ENCODE peak calls at places on chromosomes 16 and 17, in five cellular contexts. One of them, this sample, is unnamed.

GRCh38 chr16:19113577-19114358 is at the start of gene ITPRIPL2:
- DNase-seq in thyroid gland: peak; percentile 78
- DNase-seq in neural progenitor cell: peak; percentile 76
- DNase-seq in CD4-positive, CD25-positive, alpha-beta regulatory T cell: no peak
- DNase-seq in heart right ventricle: peak; percentile 91
- DNase-seq in this sample: peak; percentile 81

GRCh38 chr17:31226373-31226772 is 70.7 kb downstream of the OMG start:
- DNase-seq in heart right ventricle: no peak
- DNase-seq in neural progenitor cell: no peak
- DNase-seq in thyroid gland: no peak
- DNase-seq in CD4-positive, CD25-positive, alpha-beta regulatory T cell: no peak
- DNase-seq in this sample: no peak

GRCh38 chr16:2871926-2872325 is 11.1 kb upstream of the FLYWCH2 start:
- DNase-seq in heart right ventricle: no peak
- DNase-seq in thyroid gland: no peak
- DNase-seq in CD4-positive, CD25-positive, alpha-beta regulatory T cell: no peak
- DNase-seq in neural progenitor cell: no peak
- DNase-seq in this sample: no peak

GRCh38 chr16:49661465-49662187 is 194.3 kb downstream of the ZNF423 start:
- DNase-seq in neural progenitor cell: no peak
- DNase-seq in heart right ventricle: no peak
- DNase-seq in CD4-positive, CD25-positive, alpha-beta regulatory T cell: no peak
- DNase-seq in thyroid gland: no peak
- DNase-seq in this sample: no peak

GRCh38 chr17:74599531-74599939 is 7.5 kb upstream of the CD300LD start:
- DNase-seq in heart right ventricle: no peak
- DNase-seq in CD4-positive, CD25-positive, alpha-beta regulatory T cell: no peak
- DNase-seq in thyroid gland: no peak
- DNase-seq in neural progenitor cell: no peak
- DNase-seq in this sample: no peak

GRCh38 chr17:61251939-61252865 is 147.4 kb upstream of the TBX2 start:
- DNase-seq in heart right ventricle: peak; percentile 88
- DNase-seq in thyroid gland: peak; percentile 100
- DNase-seq in neural progenitor cell: no peak
- DNase-seq in CD4-positive, CD25-positive, alpha-beta regulatory T cell: no peak
- DNase-seq in this sample: peak; percentile 88

GRCh38 chr16:54342966-54343365 is 56.4 kb upstream of the IRX3 start:
- DNase-seq in heart right ventricle: no peak
- DNase-seq in neural progenitor cell: no peak
- DNase-seq in thyroid gland: no peak
- DNase-seq in CD4-positive, CD25-positive, alpha-beta regulatory T cell: no peak
- DNase-seq in this sample: no peak

GRCh38 chr16:70421473-70422311 is 17.2 kb downstream of the ST3GAL2 start:
- DNase-seq in thyroid gland: no peak
- DNase-seq in CD4-positive, CD25-positive, alpha-beta regulatory T cell: no peak
- DNase-seq in neural progenitor cell: no peak
- DNase-seq in heart right ventricle: no peak
- DNase-seq in this sample: no peak

GRCh38 chr17:82737981-82738877 is 2.8 kb downstream of the FN3K start:
- DNase-seq in heart right ventricle: peak; percentile 77
- DNase-seq in thyroid gland: no peak
- DNase-seq in neural progenitor cell: no peak
- DNase-seq in CD4-positive, CD25-positive, alpha-beta regulatory T cell: no peak
- DNase-seq in this sample: peak; percentile 92

GRCh38 chr16:11321662-11322061 is 23.6 kb upstream of the RMI2 start:
- DNase-seq in CD4-positive, CD25-positive, alpha-beta regulatory T cell: no peak
- DNase-seq in thyroid gland: no peak
- DNase-seq in heart right ventricle: no peak
- DNase-seq in neural progenitor cell: no peak
- DNase-seq in this sample: no peak

GRCh38 chr17:35345926-35346771 is 27.3 kb downstream of the SLFN11 start:
- DNase-seq in neural progenitor cell: peak; percentile 38
- DNase-seq in CD4-positive, CD25-positive, alpha-beta regulatory T cell: peak; percentile 26
- DNase-seq in thyroid gland: peak; percentile 47
- DNase-seq in heart right ventricle: peak; percentile 78
- DNase-seq in this sample: peak; percentile 30

GRCh38 chr17:33516645-33517044 is 223.6 kb upstream of the ASIC2 start:
- DNase-seq in thyroid gland: no peak
- DNase-seq in CD4-positive, CD25-positive, alpha-beta regulatory T cell: no peak
- DNase-seq in heart right ventricle: no peak
- DNase-seq in neural progenitor cell: no peak
- DNase-seq in this sample: no peak

GRCh38 chr16:67184453-67185002 is 765 bp upstream of the MATCAP1 start:
- DNase-seq in CD4-positive, CD25-positive, alpha-beta regulatory T cell: no peak
- DNase-seq in neural progenitor cell: peak; percentile 56
- DNase-seq in heart right ventricle: peak; percentile 40
- DNase-seq in thyroid gland: no peak
- DNase-seq in this sample: no peak

GRCh38 chr16:3879258-3879886 is 1.1 kb downstream of the CREBBP start:
- DNase-seq in thyroid gland: peak; percentile 47
- DNase-seq in neural progenitor cell: peak; percentile 54
- DNase-seq in CD4-positive, CD25-positive, alpha-beta regulatory T cell: peak; percentile 3
- DNase-seq in heart right ventricle: peak; percentile 42
- DNase-seq in this sample: peak; percentile 42

GRCh38 chr16:50547340-50547865 is 793 bp upstream of the NKD1 start:
- DNase-seq in heart right ventricle: peak; percentile 36
- DNase-seq in thyroid gland: peak; percentile 43
- DNase-seq in CD4-positive, CD25-positive, alpha-beta regulatory T cell: peak; percentile 80
- DNase-seq in neural progenitor cell: peak; percentile 77
- DNase-seq in this sample: peak; percentile 37

GRCh38 chr17:20224379-20224778 is 215.2 kb downstream of the SPECC1 start:
- DNase-seq in neural progenitor cell: no peak
- DNase-seq in heart right ventricle: no peak
- DNase-seq in CD4-positive, CD25-positive, alpha-beta regulatory T cell: no peak
- DNase-seq in thyroid gland: no peak
- DNase-seq in this sample: no peak

GRCh38 chr17:59366773-59367656 is 35.6 kb downstream of the YPEL2 start:
- DNase-seq in heart right ventricle: no peak
- DNase-seq in neural progenitor cell: no peak
- DNase-seq in CD4-positive, CD25-positive, alpha-beta regulatory T cell: no peak
- DNase-seq in thyroid gland: peak; percentile 81
- DNase-seq in this sample: peak; percentile 51

GRCh38 chr16:88459366-88460055 is 6.4 kb downstream of the ZFPM1 start:
- DNase-seq in neural progenitor cell: no peak
- DNase-seq in CD4-positive, CD25-positive, alpha-beta regulatory T cell: no peak
- DNase-seq in heart right ventricle: no peak
- DNase-seq in thyroid gland: no peak
- DNase-seq in this sample: no peak

GRCh38 chr17:47099451-47099986 is 89.6 kb downstream of the CDC27 start:
- DNase-seq in thyroid gland: peak; percentile 12
- DNase-seq in CD4-positive, CD25-positive, alpha-beta regulatory T cell: no peak
- DNase-seq in heart right ventricle: no peak
- DNase-seq in neural progenitor cell: no peak
- DNase-seq in this sample: no peak

GRCh38 chr17:58120195-58120822 is 27.9 kb upstream of the OR4D1 start:
- DNase-seq in thyroid gland: peak; percentile 46
- DNase-seq in CD4-positive, CD25-positive, alpha-beta regulatory T cell: peak; percentile 23
- DNase-seq in neural progenitor cell: peak; percentile 86
- DNase-seq in heart right ventricle: no peak
- DNase-seq in this sample: peak; percentile 77

GRCh38 chr17:8740486-8740885 is 4.2 kb downstream of the CCDC42 start:
- DNase-seq in neural progenitor cell: peak; percentile 36
- DNase-seq in heart right ventricle: no peak
- DNase-seq in CD4-positive, CD25-positive, alpha-beta regulatory T cell: peak; percentile 12
- DNase-seq in thyroid gland: no peak
- DNase-seq in this sample: no peak

GRCh38 chr17:56810846-56811775 is 22.6 kb downstream of the C17orf67 start:
- DNase-seq in neural progenitor cell: peak; percentile 50
- DNase-seq in thyroid gland: no peak
- DNase-seq in CD4-positive, CD25-positive, alpha-beta regulatory T cell: no peak
- DNase-seq in heart right ventricle: no peak
- DNase-seq in this sample: no peak

GRCh38 chr16:51310159-51310558 is 159.1 kb upstream of the SALL1 start:
- DNase-seq in heart right ventricle: no peak
- DNase-seq in CD4-positive, CD25-positive, alpha-beta regulatory T cell: no peak
- DNase-seq in thyroid gland: no peak
- DNase-seq in neural progenitor cell: no peak
- DNase-seq in this sample: no peak

GRCh38 chr17:12665263-12666210 is at the start of gene MYOCD:
- DNase-seq in heart right ventricle: peak; percentile 66
- DNase-seq in CD4-positive, CD25-positive, alpha-beta regulatory T cell: no peak
- DNase-seq in thyroid gland: peak; percentile 25
- DNase-seq in neural progenitor cell: peak; percentile 97
- DNase-seq in this sample: peak; percentile 40

GRCh38 chr16:35910409-35910808 is 2451.0 kb downstream of the TP53TG3F start:
- DNase-seq in CD4-positive, CD25-positive, alpha-beta regulatory T cell: no peak
- DNase-seq in thyroid gland: no peak
- DNase-seq in heart right ventricle: no peak
- DNase-seq in neural progenitor cell: no peak
- DNase-seq in this sample: no peak

GRCh38 chr16:585351-585750 is 4.5 kb upstream of the RAB40C start:
- DNase-seq in heart right ventricle: peak; percentile 23
- DNase-seq in neural progenitor cell: peak; percentile 56
- DNase-seq in thyroid gland: peak; percentile 63
- DNase-seq in CD4-positive, CD25-positive, alpha-beta regulatory T cell: no peak
- DNase-seq in this sample: no peak

GRCh38 chr16:8623634-8624033 is 2.1 kb downstream of the METTL22 start:
- DNase-seq in neural progenitor cell: no peak
- DNase-seq in heart right ventricle: no peak
- DNase-seq in thyroid gland: no peak
- DNase-seq in CD4-positive, CD25-positive, alpha-beta regulatory T cell: no peak
- DNase-seq in this sample: no peak

GRCh38 chr16:88747588-88748301 is 37.3 kb downstream of the PIEZO1 start:
- DNase-seq in neural progenitor cell: no peak
- DNase-seq in thyroid gland: no peak
- DNase-seq in heart right ventricle: no peak
- DNase-seq in CD4-positive, CD25-positive, alpha-beta regulatory T cell: no peak
- DNase-seq in this sample: no peak

GRCh38 chr16:56279132-56279531 is 87.8 kb downstream of the GNAO1 start:
- DNase-seq in CD4-positive, CD25-positive, alpha-beta regulatory T cell: no peak
- DNase-seq in heart right ventricle: no peak
- DNase-seq in neural progenitor cell: no peak
- DNase-seq in thyroid gland: no peak
- DNase-seq in this sample: no peak

GRCh38 chr17:14138649-14139048 is 69.3 kb downstream of the COX10 start:
- DNase-seq in CD4-positive, CD25-positive, alpha-beta regulatory T cell: no peak
- DNase-seq in thyroid gland: no peak
- DNase-seq in neural progenitor cell: peak; percentile 12
- DNase-seq in heart right ventricle: no peak
- DNase-seq in this sample: no peak

GRCh38 chr17:60142872-60143499 is 6.8 kb upstream of the CA4 start:
- DNase-seq in thyroid gland: peak; percentile 78
- DNase-seq in heart right ventricle: peak; percentile 82
- DNase-seq in neural progenitor cell: peak; percentile 94
- DNase-seq in CD4-positive, CD25-positive, alpha-beta regulatory T cell: peak; percentile 48
- DNase-seq in this sample: peak; percentile 92

GRCh38 chr16:78175287-78175686 is 75.8 kb downstream of the WWOX start:
- DNase-seq in neural progenitor cell: no peak
- DNase-seq in CD4-positive, CD25-positive, alpha-beta regulatory T cell: no peak
- DNase-seq in heart right ventricle: no peak
- DNase-seq in thyroid gland: no peak
- DNase-seq in this sample: no peak

GRCh38 chr17:40538936-40539705 is 26.2 kb downstream of the CCR7 start:
- DNase-seq in heart right ventricle: no peak
- DNase-seq in neural progenitor cell: no peak
- DNase-seq in CD4-positive, CD25-positive, alpha-beta regulatory T cell: no peak
- DNase-seq in thyroid gland: no peak
- DNase-seq in this sample: no peak
- H3K27ac ChIP-seq in heart right ventricle: peak overlapping the region; percentile 97
- H3K27ac ChIP-seq in neural progenitor cell: no peak overlapping the region
- H3K27ac ChIP-seq in CD4-positive, CD25-positive, alpha-beta regulatory T cell: no peak overlapping the region
- H3K27ac ChIP-seq in thyroid gland: peak overlapping the region; percentile 99
- H3K27ac ChIP-seq in this sample: peak overlapping the region; percentile 78

DNA sequence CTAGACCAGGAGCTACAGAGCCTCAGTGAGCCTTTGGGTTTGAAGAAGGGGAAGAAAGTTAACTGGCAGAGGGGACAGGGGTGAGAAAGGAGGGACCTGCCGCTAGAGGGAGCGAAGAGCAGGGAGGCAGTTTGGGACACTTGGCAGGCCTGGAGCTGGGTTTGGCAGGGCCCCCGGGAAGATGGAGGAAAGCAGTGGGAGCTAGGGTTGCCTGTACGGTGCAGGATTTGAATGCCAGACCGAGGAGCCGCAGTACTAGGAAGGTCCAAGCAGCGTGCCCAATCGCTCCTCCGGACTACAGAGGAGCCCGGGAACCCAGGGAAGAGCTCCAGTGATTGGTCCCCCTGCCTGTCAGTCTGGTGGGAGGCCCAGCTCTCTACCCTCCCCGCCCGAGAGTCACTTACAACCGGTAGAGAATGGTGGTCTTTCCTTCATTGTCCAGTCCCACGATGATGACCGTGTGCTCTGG is 1.3 kb downstream of the ARL5C start:
- DNase-seq in thyroid gland: peak; percentile 74
- DNase-seq in heart right ventricle: peak; percentile 90
- DNase-seq in neural progenitor cell: peak; percentile 93
- DNase-seq in CD4-positive, CD25-positive, alpha-beta regulatory T cell: peak; percentile 54
- DNase-seq in this sample: peak; percentile 82
- H3K4me3 ChIP-seq in thyroid gland: no peak overlapping the region
- H3K4me3 ChIP-seq in heart right ventricle: peak overlapping the region; percentile 63
- H3K4me3 ChIP-seq in neural progenitor cell: peak overlapping the region; percentile 61
- H3K4me3 ChIP-seq in CD4-positive, CD25-positive, alpha-beta regulatory T cell: peak overlapping the region; percentile 42
- H3K4me3 ChIP-seq in this sample: peak overlapping the region; percentile 43

DNA sequence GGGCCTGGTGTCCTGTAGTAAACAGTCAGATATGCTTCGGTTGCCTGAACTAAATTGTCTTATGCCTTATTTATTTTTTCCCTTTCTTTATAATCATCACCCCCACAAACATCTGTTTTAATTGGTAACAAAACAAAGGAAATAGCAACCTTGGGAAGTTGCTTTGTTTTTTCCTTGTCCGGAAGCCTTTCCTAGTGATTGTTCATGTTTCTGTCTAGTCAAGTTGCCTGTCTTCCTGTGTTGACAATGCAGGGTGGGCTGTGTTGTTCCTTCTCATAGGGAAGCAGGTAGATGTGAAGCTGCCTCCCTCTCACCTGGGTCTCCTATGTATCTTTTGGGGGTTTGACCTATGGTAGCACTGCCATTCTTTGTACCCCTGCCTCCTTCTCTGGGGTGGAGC is 16.7 kb downstream of the PGS1 start:
- DNase-seq in heart right ventricle: no peak
- DNase-seq in CD4-positive, CD25-positive, alpha-beta regulatory T cell: no peak
- DNase-seq in neural progenitor cell: no peak
- DNase-seq in thyroid gland: no peak
- DNase-seq in this sample: no peak
- H3K27ac ChIP-seq in heart right ventricle: peak overlapping the region; percentile 15
- H3K27ac ChIP-seq in CD4-positive, CD25-positive, alpha-beta regulatory T cell: no peak overlapping the region
- H3K27ac ChIP-seq in neural progenitor cell: no peak overlapping the region
- H3K27ac ChIP-seq in thyroid gland: peak overlapping the region; percentile 81
- H3K27ac ChIP-seq in this sample: no peak overlapping the region

GRCh38 chr17:78935419-78936323 is 10.5 kb upstream of the TIMP2 start:
- DNase-seq in CD4-positive, CD25-positive, alpha-beta regulatory T cell: no peak
- DNase-seq in thyroid gland: no peak
- DNase-seq in neural progenitor cell: no peak
- DNase-seq in heart right ventricle: peak; percentile 57
- DNase-seq in this sample: peak; percentile 73
- H3K4me3 ChIP-seq in CD4-positive, CD25-positive, alpha-beta regulatory T cell: no peak overlapping the region
- H3K4me3 ChIP-seq in thyroid gland: no peak overlapping the region
- H3K4me3 ChIP-seq in neural progenitor cell: no peak overlapping the region
- H3K4me3 ChIP-seq in heart right ventricle: no peak overlapping the region
- H3K4me3 ChIP-seq in this sample: no peak overlapping the region